ENCODE peak calls at places on chromosomes 12 and 14, in seven cellular contexts. L is K562, R is HepG2, G is H1, U is GM12878, X is HCT116, T is SK-N-SH. F is an unnamed sample.

GRCh38 chr12:56143870-56144269 is 8.5 kb upstream of the MYL6B start:
- DNase-seq in L (no peak), R (no peak), G (no peak), U (no peak), X (no peak), T (no peak), F (no peak)

GRCh38 chr12:27801630-27802029 is 21.6 kb upstream of the MANSC4 start:
- DNase-seq in L (no peak), R (no peak), G (no peak), U (no peak), X (no peak), T (no peak), F (no peak)

GRCh38 chr12:835754-836493 is 83.5 kb downstream of the WNK1 start:
- DNase-seq in L (no peak), R (no peak), G (no peak), U (no peak), X (no peak), T (no peak), F (no peak)

GRCh38 chr12:120457133-120457532 is 10.9 kb downstream of the GATC start:
- DNase-seq in L (peak), R (peak), G (no peak), U (no peak), X (no peak), T (peak), F (no peak)

GRCh38 chr12:68042212-68042699 is 53.0 kb downstream of the IFNG-AS1 start:
- DNase-seq in L (no peak), R (peak), G (no peak), U (peak), X (no peak), T (no peak), F (no peak)

GRCh38 chr12:45615268-45615667 is 114.2 kb upstream of the ARID2 start:
- DNase-seq in L (no peak), R (no peak), G (no peak), U (no peak), X (no peak), T (peak), F (peak)

GRCh38 chr12:94488449-94488848 is 28.8 kb upstream of the CEP83 start:
- DNase-seq in L (no peak), R (no peak), G (no peak), U (peak), X (no peak), T (no peak), F (no peak)

GRCh38 chr12:68352067-68352466 is 19.9 kb upstream of the MDM1 start:
- DNase-seq in L (no peak), R (no peak), G (no peak), U (no peak), X (no peak), T (no peak), F (no peak)

GRCh38 chr14:34098045-34098984 is 147.4 kb upstream of the EGLN3 start:
- DNase-seq in L (peak), R (peak), G (no peak), U (peak), X (peak), T (peak), F (peak)

GRCh38 chr14:103367995-103368394 is 17.2 kb upstream of the MARK3 start:
- DNase-seq in L (no peak), R (no peak), G (no peak), U (no peak), X (no peak), T (no peak), F (no peak)

GRCh38 chr14:50363734-50364113 is 33.0 kb downstream of the CDKL1 start:
- DNase-seq in L (no peak), R (no peak), G (no peak), U (peak), X (no peak), T (no peak), F (no peak)

GRCh38 chr14:50360093-50360492 is 36.6 kb downstream of the CDKL1 start:
- DNase-seq in L (no peak), R (no peak), G (no peak), U (no peak), X (no peak), T (no peak), F (no peak)

GRCh38 chr14:50360851-50361250 is 35.8 kb downstream of the CDKL1 start:
- DNase-seq in L (no peak), R (no peak), G (no peak), U (no peak), X (no peak), T (no peak), F (no peak)

GRCh38 chr14:50364792-50365191 is 31.9 kb downstream of the CDKL1 start:
- DNase-seq in L (no peak), R (no peak), G (no peak), U (no peak), X (peak), T (no peak), F (no peak)

DNA sequence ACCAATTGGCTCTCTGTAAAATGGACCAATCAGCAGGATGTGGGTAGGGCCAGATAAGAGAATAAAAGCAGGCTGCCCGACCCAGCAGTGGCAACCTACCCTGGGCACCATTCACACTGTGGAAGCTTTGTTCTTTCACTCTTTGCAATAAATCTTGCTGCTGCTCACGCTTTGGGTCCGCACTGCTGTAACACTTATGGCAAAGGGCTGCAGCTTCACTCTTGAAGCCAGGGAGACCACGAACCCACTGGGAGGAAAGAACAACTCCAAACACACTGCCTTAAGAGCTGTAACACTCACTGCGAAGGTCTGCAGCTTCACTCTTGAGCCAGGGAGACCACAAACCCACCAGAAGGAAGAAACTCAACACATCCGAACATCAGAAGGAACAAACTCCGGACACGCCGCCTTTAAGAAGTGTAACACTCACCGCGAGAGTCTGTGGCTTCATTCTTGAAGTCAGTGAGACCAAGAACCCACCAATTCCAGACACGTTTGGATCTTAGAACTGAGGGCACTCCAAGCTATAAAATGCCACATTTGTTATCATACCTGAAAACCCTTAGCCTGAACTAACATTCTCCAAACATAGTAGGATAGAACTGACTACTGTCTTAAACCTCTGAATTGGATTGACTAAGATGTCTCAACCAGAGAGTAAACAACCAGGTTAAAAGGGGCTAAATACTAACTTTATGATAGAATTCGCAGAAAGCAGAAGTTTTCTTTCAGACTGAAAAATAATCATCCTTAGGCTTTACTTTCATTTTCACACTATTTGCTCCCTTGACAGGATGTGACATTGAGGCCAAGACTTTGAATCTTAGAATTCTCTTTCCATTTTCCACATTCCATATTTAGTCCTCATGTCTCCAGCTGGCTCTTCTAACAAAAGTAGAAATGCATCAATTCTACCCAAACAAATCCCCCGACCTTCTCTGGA is 33.6 kb downstream of the CDKL1 start:
- DNase-seq in L (no peak), R (no peak), G (no peak), U (no peak), X (no peak), T (no peak), F (no peak)
- TF ChIP-seq JUND in L (no peak), R (no peak), G (no peak), U (no peak), X (no peak), T (no peak), F (no peak)

DNA sequence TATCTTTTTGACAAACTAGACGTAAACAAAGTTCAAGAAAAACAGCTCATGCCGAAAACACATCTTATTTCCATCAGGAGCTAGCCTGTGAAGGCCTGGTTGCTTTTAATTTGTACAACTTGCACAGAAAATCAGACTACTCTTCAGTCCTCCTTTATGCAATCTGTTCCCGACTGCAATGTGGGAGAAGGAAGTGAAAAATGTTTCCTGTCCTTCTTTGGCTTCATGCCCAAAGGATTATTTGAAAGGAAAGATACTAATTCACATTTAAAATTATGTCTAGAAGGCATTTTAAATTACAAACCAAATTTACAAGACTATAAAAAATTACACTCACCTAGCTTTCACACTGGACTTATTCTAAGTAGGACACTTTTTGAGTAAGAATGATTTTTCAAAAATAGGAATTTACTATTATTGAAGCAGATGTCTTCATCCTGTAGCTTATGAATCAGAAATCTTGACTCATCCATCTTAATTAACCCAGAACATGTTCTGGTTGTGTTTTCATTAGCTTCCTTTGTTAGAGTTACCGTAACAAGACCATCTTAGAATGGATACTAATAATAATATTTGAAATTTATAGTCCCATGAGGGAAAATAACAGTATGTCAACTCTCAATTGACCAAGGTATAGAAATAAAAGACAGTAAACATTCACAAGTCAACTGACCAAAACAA is 272.6 kb downstream of the PRKD1 start:
- DNase-seq in L (no peak), R (no peak), G (no peak), U (no peak), X (no peak), T (no peak), F (no peak)
- TF ChIP-seq JUND in L (no peak), R (no peak), G (no peak), U (no peak), X (no peak), T (no peak), F (no peak)

GRCh38 chr12:98595152-98595988 is 1.9 kb downstream of the SLC25A3 start:
- DNase-seq in L (no peak), R (peak), G (no peak), U (no peak), X (no peak), T (no peak), F (no peak)

GRCh38 chr12:98592825-98593322 is 612 bp upstream of the SLC25A3 start:
- DNase-seq in L (no peak), R (no peak), G (no peak), U (no peak), X (no peak), T (peak), F (no peak)

GRCh38 chr12:98594050-98594853 is 766 bp downstream of the SLC25A3 start:
- DNase-seq in L (no peak), R (no peak), G (no peak), U (no peak), X (no peak), T (peak), F (peak)

GRCh38 chr12:98591209-98591608 is 2.3 kb upstream of the SLC25A3 start:
- DNase-seq in L (no peak), R (peak), G (no peak), U (no peak), X (no peak), T (no peak), F (peak)

DNA sequence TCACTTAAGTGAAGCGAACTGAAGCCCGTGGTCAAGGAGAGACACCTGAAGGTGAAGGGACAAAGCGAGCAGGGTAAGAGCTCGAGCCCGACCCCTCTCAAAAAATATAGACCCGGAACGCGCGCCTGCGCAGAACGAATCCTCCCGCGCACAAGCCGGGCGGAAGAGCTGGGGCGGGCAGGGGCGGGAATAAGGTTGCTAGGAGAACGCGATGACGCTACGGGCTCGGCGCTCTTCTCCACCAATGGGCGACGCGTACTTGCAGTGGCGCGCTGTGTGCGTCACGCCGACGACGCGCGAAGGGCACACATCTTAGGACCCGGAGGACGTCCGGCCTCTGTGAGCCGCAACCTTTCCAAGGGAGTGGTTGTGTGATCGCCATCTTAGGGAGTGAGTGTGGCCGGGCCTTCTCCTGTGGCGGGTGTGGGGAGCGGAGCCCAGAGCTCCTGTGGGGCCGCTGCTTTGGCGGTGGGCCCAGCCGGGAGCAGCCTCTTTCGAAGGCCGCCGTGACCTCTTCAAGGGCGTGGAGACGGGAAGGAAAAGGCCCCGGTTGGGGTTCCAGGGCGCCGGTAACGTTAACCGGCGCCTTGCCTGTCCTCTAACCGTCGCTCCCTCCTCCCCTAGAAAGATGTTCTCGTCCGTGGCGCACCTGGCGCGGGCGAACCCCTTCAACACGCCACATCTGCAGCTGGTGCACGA is at the start of gene SLC25A3:
- DNase-seq in L (peak), R (peak), G (peak), U (peak), X (peak), T (peak), F (peak)
- TF ChIP-seq JUND in L (peak), R (peak), G (no peak), U (no peak), X (no peak), T (no peak), F (no peak)

DNA sequence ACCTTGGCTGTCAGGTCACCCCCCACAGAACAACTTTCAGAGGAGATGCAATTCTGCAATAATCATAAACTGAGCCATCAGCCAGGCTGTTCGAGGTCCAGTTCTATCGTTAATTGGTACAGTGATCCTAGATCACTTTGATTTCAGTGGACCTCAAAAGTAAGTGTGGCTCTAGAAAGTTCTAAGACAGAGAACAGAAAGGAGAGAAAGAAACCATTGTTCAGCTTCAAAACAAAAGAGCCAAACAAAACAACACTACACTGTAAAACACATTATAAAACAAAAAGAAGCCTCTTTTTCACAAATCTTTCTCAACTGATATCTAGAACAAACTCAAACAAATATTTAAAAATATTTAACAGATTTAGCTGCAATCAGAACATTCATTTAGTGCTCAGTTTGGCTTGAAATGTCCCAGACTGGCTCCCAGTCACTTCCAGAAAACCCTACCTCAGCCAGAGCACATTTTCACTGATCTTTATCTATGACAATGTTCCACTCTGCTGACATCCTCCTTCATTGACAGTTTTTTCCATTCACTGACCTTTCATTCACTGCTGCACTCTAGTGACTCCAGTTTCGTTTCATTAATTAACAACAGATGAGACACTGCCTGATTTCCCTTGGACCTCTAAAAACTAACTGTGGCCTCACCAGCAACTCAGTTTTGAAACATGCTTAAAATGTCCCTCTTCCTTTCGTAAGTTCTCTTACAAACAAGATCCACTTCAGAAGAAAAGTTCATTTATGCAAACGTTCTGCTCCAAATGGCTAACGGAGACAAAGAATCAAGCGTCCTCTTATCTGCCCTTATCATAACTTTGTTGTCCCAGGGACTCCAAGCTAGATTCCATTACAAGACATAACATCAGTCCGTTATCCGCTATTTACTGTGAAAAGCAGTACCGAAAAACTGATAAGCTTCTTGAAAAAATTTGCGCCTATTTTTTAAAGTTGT is 56.8 kb downstream of the DUSP16 start:
- DNase-seq in L (peak), R (peak), G (no peak), U (peak), X (no peak), T (peak), F (no peak)
- TF ChIP-seq JUND in L (no peak), R (no peak), G (no peak), U (peak), X (no peak), T (peak), F (no peak)

GRCh38 chr14:41605550-41606248 is 977 bp upstream of the LRFN5 start:
- DNase-seq in L (no peak), R (no peak), G (no peak), U (no peak), X (no peak), T (no peak), F (no peak)

GRCh38 chr14:41607119-41607785 is 576 bp downstream of the LRFN5 start:
- DNase-seq in L (no peak), R (no peak), G (no peak), U (no peak), X (no peak), T (no peak), F (no peak)

GRCh38 chr14:41604793-41605534 is 1.7 kb upstream of the LRFN5 start:
- DNase-seq in L (no peak), R (no peak), G (no peak), U (no peak), X (no peak), T (no peak), F (no peak)

GRCh38 chr14:41607966-41608663 is 1.4 kb downstream of the LRFN5 start:
- DNase-seq in L (no peak), R (no peak), G (no peak), U (no peak), X (no peak), T (no peak), F (no peak)

GRCh38 chr14:41606249-41607118 is at the start of gene LRFN5:
- DNase-seq in L (peak), R (no peak), G (no peak), U (no peak), X (no peak), T (peak), F (no peak)
- TF ChIP-seq JUND in L (no peak), R (no peak), G (no peak), U (no peak), X (no peak), T (no peak), F (no peak)

DNA sequence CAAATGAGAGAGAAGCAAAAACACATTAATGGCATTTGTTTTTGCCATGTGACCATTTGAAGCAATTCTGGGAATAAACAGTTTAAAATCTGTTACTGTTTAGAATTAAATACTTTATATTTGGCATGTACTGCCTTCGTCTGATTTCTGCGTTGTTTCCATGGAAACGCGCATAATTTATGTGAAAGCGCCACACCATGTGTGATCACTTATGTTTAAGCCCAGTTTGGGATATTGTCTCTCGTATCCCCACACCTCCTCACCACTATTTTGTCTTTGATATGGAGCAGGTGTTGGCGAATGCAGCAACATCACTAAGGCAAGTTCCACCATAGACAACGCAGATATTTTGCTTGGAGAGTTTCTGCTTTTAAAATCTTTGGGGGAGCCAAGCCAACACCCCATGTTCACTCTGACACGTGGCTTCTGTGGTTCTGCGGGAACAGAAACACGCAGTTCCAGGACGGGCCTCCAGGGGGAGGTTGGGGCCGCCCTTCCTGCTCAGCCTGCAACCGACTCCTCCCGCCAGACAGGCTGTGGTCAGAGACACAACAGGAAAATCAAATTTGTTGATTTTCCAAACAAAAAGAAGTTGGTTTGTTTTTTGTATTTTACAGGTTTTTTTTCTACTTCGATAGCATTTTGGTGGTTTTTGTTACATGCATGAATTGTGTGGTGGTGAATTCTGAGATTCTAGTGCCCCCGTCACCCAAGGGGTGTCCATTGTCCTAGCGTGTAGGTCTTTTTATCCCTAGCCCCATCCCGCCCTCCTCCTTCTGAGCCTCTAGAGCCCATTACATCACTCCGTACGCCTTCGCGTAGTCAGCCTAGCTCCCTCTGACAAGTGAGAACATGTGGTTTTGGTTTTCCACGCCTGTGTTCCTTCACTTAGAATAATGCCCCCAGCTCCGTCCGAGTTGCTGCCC is 101.9 kb upstream of the SFSWAP start:
- DNase-seq in L (peak), R (peak), G (peak), U (no peak), X (peak), T (peak), F (peak)
- TF ChIP-seq JUND in L (no peak), R (no peak), G (no peak), U (no peak), X (no peak), T (no peak), F (no peak)

F was measured in T47D.